ENCODE peak calls at places on chromosomes 6 and 20, in eight cellular contexts. U is neural progenitor cell, M is psoas muscle, B is GM12865, Z is brain microvascular endothelial cell, S is A549, N is fibroblast of pulmonary artery, D is HFFc6. I is an unnamed sample.
A peak's percentile ranks its signal among the peaks of the same experiment; 100 is the strongest.

GRCh38 chr6:11921017-11921438 is 91.1 kb upstream of the HIVEP1 start:
- DNase-seq in U (peak; percentile 29), M (peak; percentile 63), B (no peak), Z (peak; percentile 97), S (peak; percentile 77), N (peak; percentile 88), D (peak; percentile 94), I (peak; percentile 91)

GRCh38 chr6:167351656-167352354 is 26.9 kb downstream of the TTLL2 start:
- DNase-seq in U (no peak), M (no peak), B (peak; percentile 53), Z (no peak), S (no peak), N (no peak), D (no peak), I (no peak)

GRCh38 chr6:2037230-2037926 is 208.0 kb downstream of the GMDS start:
- DNase-seq in U (peak; percentile 46), M (no peak), B (no peak), Z (no peak), S (peak; percentile 1), N (peak; percentile 32), D (peak; percentile 4), I (no peak)

GRCh38 chr20:51462566-51463276 is 79.8 kb downstream of the NFATC2 start:
- DNase-seq in U (no peak), M (peak; percentile 88), B (no peak), Z (peak; percentile 62), S (no peak), N (peak; percentile 66), D (peak; percentile 33), I (peak; percentile 91)

GRCh38 chr6:108559884-108560462 is 744 bp upstream of the FOXO3 start:
- DNase-seq in U (peak; percentile 82), M (peak; percentile 74), B (no peak), Z (peak; percentile 68), S (peak; percentile 67), N (peak; percentile 73), D (peak; percentile 64), I (peak; percentile 96)

GRCh38 chr6:33619166-33619565 is 2.0 kb upstream of the ITPR3 start:
- DNase-seq in U (no peak), M (no peak), B (no peak), Z (no peak), S (no peak), N (no peak), D (no peak), I (no peak)

GRCh38 chr6:31965700-31966099 is 6.2 kb downstream of the DXO start:
- DNase-seq in U (no peak), M (no peak), B (no peak), Z (no peak), S (no peak), N (no peak), D (no peak), I (no peak)

GRCh38 chr6:154513601-154514320 is 3.3 kb upstream of the CNKSR3 start:
- DNase-seq in U (no peak), M (no peak), B (no peak), Z (no peak), S (no peak), N (no peak), D (no peak), I (no peak)

GRCh38 chr6:146357578-146358340 is 185.9 kb upstream of the RAB32 start:
- DNase-seq in U (no peak), M (no peak), B (peak; percentile 51), Z (peak; percentile 77), S (peak; percentile 60), N (peak; percentile 87), D (peak; percentile 81), I (no peak)

GRCh38 chr6:132133734-132134490 is 182.7 kb upstream of the CCN2 start:
- DNase-seq in U (no peak), M (peak; percentile 15), B (no peak), Z (peak; percentile 76), S (no peak), N (no peak), D (no peak), I (peak; percentile 87)

GRCh38 chr6:12249516-12250394 is 40.4 kb upstream of the EDN1 start:
- DNase-seq in U (no peak), M (no peak), B (no peak), Z (no peak), S (no peak), N (no peak), D (no peak), I (no peak)

GRCh38 chr6:77124604-77125003 is 338.7 kb downstream of the HTR1B start:
- DNase-seq in U (no peak), M (no peak), B (peak; percentile 1), Z (peak; percentile 15), S (no peak), N (peak; percentile 6), D (peak; percentile 30), I (no peak)

GRCh38 chr6:3484240-3484639 is 27.4 kb upstream of the SLC22A23 start:
- DNase-seq in U (no peak), M (no peak), B (no peak), Z (peak; percentile 77), S (no peak), N (peak; percentile 63), D (peak; percentile 3), I (no peak)

GRCh38 chr20:3744806-3745685 is 12.6 kb downstream of the HSPA12B start:
- DNase-seq in U (peak; percentile 95), M (peak; percentile 68), B (peak; percentile 57), Z (peak; percentile 13), S (peak; percentile 95), N (peak; percentile 21), D (no peak), I (peak; percentile 92)

GRCh38 chr20:39298116-39298515 is 336.0 kb downstream of the DHX35 start:
- DNase-seq in U (no peak), M (no peak), B (no peak), Z (no peak), S (no peak), N (no peak), D (no peak), I (no peak)

GRCh38 chr6:136077834-136078576 is 172.1 kb downstream of the MTFR2 start:
- DNase-seq in U (no peak), M (no peak), B (no peak), Z (peak; percentile 70), S (no peak), N (peak; percentile 93), D (peak; percentile 98), I (no peak)

GRCh38 chr20:50580016-50580747 is 70.0 kb downstream of the PTPN1 start:
- DNase-seq in U (peak; percentile 78), M (peak; percentile 80), B (peak; percentile 57), Z (no peak), S (peak; percentile 65), N (peak; percentile 63), D (peak; percentile 30), I (peak; percentile 92)

GRCh38 chr20:51456511-51457280 is 85.8 kb downstream of the NFATC2 start:
- DNase-seq in U (peak; percentile 53), M (peak; percentile 96), B (no peak), Z (peak; percentile 94), S (peak; percentile 96), N (peak; percentile 97), D (peak; percentile 93), I (peak; percentile 95)

GRCh38 chr20:59017493-59018231 is 1.6 kb upstream of the TUBB1 start:
- DNase-seq in U (no peak), M (no peak), B (no peak), Z (no peak), S (no peak), N (no peak), D (no peak), I (no peak)

GRCh38 chr6:12962529-12962928 is 246.0 kb downstream of the PHACTR1 start:
- DNase-seq in U (no peak), M (no peak), B (no peak), Z (no peak), S (no peak), N (peak; percentile 46), D (no peak), I (no peak)

GRCh38 chr6:130853555-130854183 is 26.5 kb downstream of the SMLR1 start:
- DNase-seq in U (no peak), M (no peak), B (no peak), Z (peak; percentile 56), S (no peak), N (no peak), D (peak; percentile 60), I (no peak)

GRCh38 chr6:56555438-56555872 is 87.2 kb downstream of the DST start:
- DNase-seq in U (peak; percentile 64), M (no peak), B (no peak), Z (peak; percentile 71), S (no peak), N (peak; percentile 81), D (no peak), I (no peak)

GRCh38 chr20:9570612-9571011 is 56.2 kb downstream of the LAMP5 start:
- DNase-seq in U (no peak), M (no peak), B (no peak), Z (no peak), S (no peak), N (no peak), D (no peak), I (no peak)
- TF ChIP-seq CTCF in U (no peak), M (no peak), B (no peak), Z (no peak), S (no peak), N (no peak), D (no peak), I (no peak)

DNA sequence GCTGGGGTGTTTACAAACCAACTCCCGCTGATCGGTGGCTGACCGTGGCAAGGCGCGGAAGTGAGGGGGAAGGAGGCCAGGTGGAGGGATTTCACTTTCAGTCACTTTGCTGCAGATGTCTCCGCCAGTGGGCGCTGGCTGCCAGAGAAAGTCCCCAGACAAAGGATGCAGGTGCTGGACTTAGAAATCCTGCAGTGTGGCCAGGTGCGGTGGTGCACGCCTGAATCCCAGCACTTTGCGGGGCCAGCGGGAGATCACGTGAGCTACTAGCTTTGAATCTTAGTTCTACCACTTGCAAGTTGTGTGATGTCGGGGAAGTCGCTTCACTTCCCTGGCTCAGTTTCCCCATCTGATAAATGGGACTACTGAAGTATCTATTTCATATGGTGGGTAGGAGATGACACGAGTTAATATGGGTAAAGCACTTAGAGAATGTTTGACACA is 180.4 kb downstream of the ZNF217 start:
- DNase-seq in U (peak; percentile 67), M (no peak), B (peak; percentile 90), Z (no peak), S (peak; percentile 59), N (no peak), D (no peak), I (no peak)
- TF ChIP-seq CTCF in U (peak; percentile 65), M (no peak), B (peak; percentile 96), Z (peak; percentile 25), S (peak; percentile 52), N (peak; percentile 10), D (no peak), I (no peak)

GRCh38 chr20:40702504-40702903 is 13.5 kb upstream of the MAFB start:
- DNase-seq in U (no peak), M (no peak), B (no peak), Z (no peak), S (no peak), N (no peak), D (no peak), I (no peak)
- TF ChIP-seq CTCF in U (no peak), M (no peak), B (peak; percentile 12), Z (peak; percentile 30), S (no peak), N (peak; percentile 24), D (peak; percentile 58), I (no peak)

GRCh38 chr6:112367655-112368054 is 20.5 kb downstream of the RFPL4B start:
- DNase-seq in U (no peak), M (no peak), B (no peak), Z (no peak), S (no peak), N (no peak), D (no peak), I (no peak)

GRCh38 chr6:112370946-112371345 is 23.8 kb downstream of the RFPL4B start:
- DNase-seq in U (no peak), M (no peak), B (no peak), Z (no peak), S (no peak), N (no peak), D (no peak), I (no peak)

GRCh38 chr6:112366695-112367546 is 19.8 kb downstream of the RFPL4B start:
- DNase-seq in U (no peak), M (no peak), B (no peak), Z (no peak), S (no peak), N (no peak), D (no peak), I (no peak)

GRCh38 chr6:112372213-112372806 is 25.2 kb downstream of the RFPL4B start:
- DNase-seq in U (no peak), M (no peak), B (no peak), Z (no peak), S (peak; percentile 9), N (peak; percentile 53), D (peak; percentile 10), I (no peak)
- TF ChIP-seq CTCF in U (peak; percentile 49), M (peak; percentile 31), B (no peak), Z (peak; percentile 48), S (peak; percentile 37), N (peak; percentile 65), D (peak; percentile 82), I (no peak)

I was measured in lower leg skin.